ENCODE peak calls at places on chromosomes 11 and 22, in six cellular contexts. Y is HFFc6; R is activated CD4-positive, CD25-positive, alpha-beta regulatory T cell; M is HEK293T; E is progenitor cell of endocrine pancreas; K is ureter. B is an unnamed sample.

GRCh38 chr11:45215098-45215497 is 68.7 kb downstream of the PRDM11 start:
- DNase-seq in Y (no peak), R (no peak), M (no peak), E (no peak), K (no peak), B (no peak)

GRCh38 chr22:39959640-39960447 is at the start of gene TMA7B:
- DNase-seq in Y (peak; percentile 58), R (no peak), M (peak; percentile 34), E (no peak), K (no peak), B (no peak)

GRCh38 chr11:128908391-128909246 is 17.5 kb downstream of the KCNJ5 start:
- DNase-seq in Y (peak; percentile 66), R (no peak), M (no peak), E (no peak), K (peak; percentile 84), B (no peak)

GRCh38 chr22:45228401-45228754 is 12.3 kb downstream of the KIAA0930 start:
- DNase-seq in Y (no peak), R (no peak), M (no peak), E (no peak), K (no peak), B (no peak)

GRCh38 chr11:28697920-28698827 is 590.0 kb downstream of the METTL15 start:
- DNase-seq in Y (no peak), R (no peak), M (peak; percentile 57), E (peak; percentile 54), K (peak; percentile 47), B (no peak)

GRCh38 chr22:40178417-40179409 is 988 bp downstream of the TNRC6B start:
- DNase-seq in Y (peak; percentile 56), R (no peak), M (no peak), E (no peak), K (no peak), B (no peak)

GRCh38 chr11:75815345-75815983 is 454 bp downstream of the UVRAG start:
- DNase-seq in Y (peak; percentile 37), R (peak; percentile 51), M (peak; percentile 51), E (peak; percentile 18), K (no peak), B (no peak)

GRCh38 chr11:86067230-86068137 is 1.4 kb downstream of the PICALM start:
- DNase-seq in Y (no peak), R (no peak), M (no peak), E (no peak), K (no peak), B (no peak)

GRCh38 chr22:32695451-32695891 is 106.0 kb upstream of the TIMP3 start:
- DNase-seq in Y (peak; percentile 97), R (no peak), M (no peak), E (no peak), K (no peak), B (peak; percentile 40)

GRCh38 chr11:133082453-133082781 is 449.9 kb downstream of the OPCML start:
- DNase-seq in Y (no peak), R (no peak), M (no peak), E (no peak), K (peak; percentile 61), B (no peak)

GRCh38 chr11:60455531-60456042 is at the start of gene MS4A1:
- DNase-seq in Y (no peak), R (no peak), M (no peak), E (no peak), K (no peak), B (no peak)

GRCh38 chr11:50174189-50174588 is 141.5 kb downstream of the OR4C45 start:
- DNase-seq in Y (peak; percentile 63), R (no peak), M (no peak), E (no peak), K (no peak), B (no peak)

GRCh38 chr22:19990188-19990587 is 26.4 kb downstream of the ARVCF start:
- DNase-seq in Y (no peak), R (no peak), M (no peak), E (no peak), K (no peak), B (no peak)

GRCh38 chr22:19878461-19879247 is 24.0 kb upstream of the GNB1L start:
- DNase-seq in Y (peak; percentile 75), R (no peak), M (no peak), E (no peak), K (no peak), B (no peak)

GRCh38 chr22:36505998-36506635 is 723 bp downstream of the FOXRED2 start:
- DNase-seq in Y (no peak), R (no peak), M (peak; percentile 56), E (no peak), K (no peak), B (no peak)

GRCh38 chr22:43113516-43114251 is 3.1 kb downstream of the BIK start:
- DNase-seq in Y (no peak), R (no peak), M (no peak), E (no peak), K (peak; percentile 70), B (no peak)

GRCh38 chr11:10401275-10401674 is 53.8 kb upstream of the AMPD3 start:
- DNase-seq in Y (no peak), R (no peak), M (no peak), E (no peak), K (no peak), B (peak; percentile 21)

GRCh38 chr22:42939941-42940653 is 74.9 kb downstream of the PACSIN2 start:
- DNase-seq in Y (peak; percentile 75), R (no peak), M (no peak), E (no peak), K (no peak), B (peak; percentile 70)

GRCh38 chr11:31643831-31644230 is 134.3 kb downstream of the ELP4 start:
- DNase-seq in Y (peak; percentile 28), R (no peak), M (peak; percentile 7), E (no peak), K (no peak), B (no peak)

GRCh38 chr11:95345651-95346050 is 114.6 kb upstream of the SESN3 start:
- DNase-seq in Y (no peak), R (no peak), M (no peak), E (no peak), K (no peak), B (no peak)

GRCh38 chr11:108436594-108436993 is 30.7 kb downstream of the C11orf65 start:
- DNase-seq in Y (no peak), R (no peak), M (no peak), E (no peak), K (no peak), B (no peak)

GRCh38 chr11:11856638-11857037 is 14.9 kb downstream of the USP47 start:
- DNase-seq in Y (peak; percentile 35), R (no peak), M (no peak), E (no peak), K (no peak), B (no peak)

GRCh38 chr11:116870054-116870453 is 32.6 kb upstream of the APOA1 start:
- DNase-seq in Y (no peak), R (no peak), M (no peak), E (no peak), K (no peak), B (no peak)

GRCh38 chr22:50699001-50699753 is 26.6 kb downstream of the SHANK3 start:
- DNase-seq in Y (no peak), R (no peak), M (no peak), E (no peak), K (no peak), B (no peak)

GRCh38 chr11:68956547-68957254 is 24.1 kb downstream of the MRGPRD start:
- DNase-seq in Y (no peak), R (no peak), M (no peak), E (no peak), K (no peak), B (no peak)

GRCh38 chr11:71454470-71455113 is 1.6 kb downstream of the NADSYN1 start:
- DNase-seq in Y (no peak), R (no peak), M (no peak), E (no peak), K (peak; percentile 58), B (no peak)

GRCh38 chr11:100776212-100776896 is 89.3 kb downstream of the ARHGAP42 start:
- DNase-seq in Y (peak; percentile 38), R (no peak), M (no peak), E (no peak), K (no peak), B (no peak)

GRCh38 chr11:34915136-34916013 is 804 bp downstream of the APIP start:
- DNase-seq in Y (peak; percentile 5), R (peak; percentile 22), M (peak; percentile 6), E (no peak), K (no peak), B (no peak)

GRCh38 chr11:107565219-107565937 is at the start of gene ALKBH8:
- DNase-seq in Y (peak; percentile 69), R (peak; percentile 53), M (peak; percentile 81), E (peak; percentile 43), K (peak; percentile 74), B (no peak)

GRCh38 chr11:14114269-14114668 is 151.7 kb downstream of the SPON1 start:
- DNase-seq in Y (no peak), R (no peak), M (no peak), E (no peak), K (no peak), B (no peak)

GRCh38 chr11:78310500-78310909 is 107.1 kb downstream of the GAB2 start:
- DNase-seq in Y (no peak), R (no peak), M (no peak), E (no peak), K (peak; percentile 49), B (no peak)

GRCh38 chr11:11916981-11917399 is 75.2 kb downstream of the USP47 start:
- DNase-seq in Y (peak; percentile 78), R (no peak), M (no peak), E (no peak), K (no peak), B (no peak)

GRCh38 chr11:116930177-116930576 is 92.8 kb upstream of the APOA1 start:
- DNase-seq in Y (no peak), R (no peak), M (no peak), E (no peak), K (no peak), B (no peak)

GRCh38 chr11:64229090-64229958 is 1.0 kb upstream of the DNAJC4 start:
- DNase-seq in Y (no peak), R (no peak), M (no peak), E (no peak), K (peak; percentile 45), B (no peak)

B was measured in brain pericyte.